ENCODE peak calls at places on chromosomes 16 and 17, in six cellular contexts. A, G, P, Y, L and W are unnamed samples.
A peak's percentile ranks its signal among the peaks of the same experiment; 100 is the strongest.

GRCh38 chr17:48747445-48748363 is 19.2 kb upstream of the HOXB13 start:
- DNase-seq in A (no peak), Y (no peak), L (no peak), G (no peak), P (peak; percentile 65), W (no peak)

GRCh38 chr16:20952144-20952797 is 51.7 kb downstream of the LYRM1 start:
- DNase-seq in P (no peak), A (no peak), L (no peak), Y (no peak), G (no peak), W (no peak)

GRCh38 chr17:69524854-69525253 is 110.4 kb downstream of the MAP2K6 start:
- DNase-seq in L (no peak), P (no peak), A (no peak), G (no peak), Y (no peak), W (no peak)

GRCh38 chr16:9042943-9043680 is 48.3 kb upstream of the HAPSTR1 start:
- DNase-seq in A (no peak), Y (no peak), L (no peak), P (no peak), G (no peak), W (no peak)

GRCh38 chr17:63150466-63150865 is 184.4 kb downstream of the TANC2 start:
- DNase-seq in A (no peak), L (no peak), P (no peak), G (no peak), Y (no peak), W (no peak)

GRCh38 chr16:58636474-58636873 is 6.8 kb upstream of the CNOT1 start:
- DNase-seq in Y (no peak), L (no peak), A (no peak), G (no peak), P (no peak), W (no peak)

GRCh38 chr16:88552815-88553214 is 17.4 kb upstream of the ZC3H18 start:
- DNase-seq in L (no peak), A (no peak), Y (peak; percentile 88), P (no peak), G (no peak), W (no peak)

GRCh38 chr17:79864147-79864546 is 24.9 kb upstream of the CBX4 start:
- DNase-seq in L (no peak), A (no peak), G (no peak), Y (no peak), P (no peak), W (no peak)

GRCh38 chr17:47057831-47058230 is 78.8 kb upstream of the RPRML start:
- DNase-seq in A (no peak), Y (no peak), L (no peak), G (no peak), P (no peak), W (peak; percentile 19)

GRCh38 chr16:17161034-17161433 is 309.7 kb downstream of the XYLT1 start:
- DNase-seq in A (no peak), Y (no peak), P (peak; percentile 94), L (no peak), G (no peak), W (no peak)

GRCh38 chr16:88013766-88014165 is 62.5 kb downstream of the BANP start:
- DNase-seq in L (no peak), Y (no peak), P (no peak), G (no peak), A (no peak), W (no peak)

GRCh38 chr17:229130-229944 is 47.9 kb upstream of the DOC2B start:
- DNase-seq in Y (no peak), P (no peak), G (no peak), A (peak; percentile 37), L (no peak), W (no peak)
- H3K4me1 ChIP-seq in Y (peaks cover 45% of the 10 kb centered on the region), P (peaks cover 7% of the 10 kb centered on the region), G (no peaks in the 10 kb centered on the region), A (no peaks in the 10 kb centered on the region), L (no peaks in the 10 kb centered on the region), W (no peaks in the 10 kb centered on the region)

GRCh38 chr16:68090526-68090925 is 5.4 kb downstream of the NFATC3 start:
- DNase-seq in L (no peak), A (no peak), G (no peak), Y (no peak), P (no peak), W (no peak)
- H3K4me1 ChIP-seq in L (peaks cover 87% of the 10 kb centered on the region), A (peaks cover 4% of the 10 kb centered on the region), G (peaks cover 91% of the 10 kb centered on the region), Y (peaks cover 68% of the 10 kb centered on the region), P (peaks cover 16% of the 10 kb centered on the region), W (peaks cover 87% of the 10 kb centered on the region)

GRCh38 chr17:41925991-41926590 is 4.3 kb upstream of the ODAD4 start:
- DNase-seq in A (no peak), P (no peak), G (no peak), Y (no peak), L (no peak), W (no peak)
- H3K4me1 ChIP-seq in A (no peaks in the 10 kb centered on the region), P (peaks cover 6% of the 10 kb centered on the region), G (peaks cover 21% of the 10 kb centered on the region), Y (peaks cover 29% of the 10 kb centered on the region), L (peaks cover 16% of the 10 kb centered on the region), W (peaks cover 20% of the 10 kb centered on the region)

GRCh38 chr17:50634123-50634914 is at the start of gene ABCC3:
- DNase-seq in Y (no peak), L (no peak), P (peak; percentile 63), G (no peak), A (peak; percentile 82), W (peak; percentile 55)
- H3K4me1 ChIP-seq in Y (peaks cover 9% of the 10 kb centered on the region), L (peaks cover 30% of the 10 kb centered on the region), P (peaks cover 3% of the 10 kb centered on the region), G (peaks cover 4% of the 10 kb centered on the region), A (peaks cover 13% of the 10 kb centered on the region), W (peaks cover 8% of the 10 kb centered on the region)

DNA sequence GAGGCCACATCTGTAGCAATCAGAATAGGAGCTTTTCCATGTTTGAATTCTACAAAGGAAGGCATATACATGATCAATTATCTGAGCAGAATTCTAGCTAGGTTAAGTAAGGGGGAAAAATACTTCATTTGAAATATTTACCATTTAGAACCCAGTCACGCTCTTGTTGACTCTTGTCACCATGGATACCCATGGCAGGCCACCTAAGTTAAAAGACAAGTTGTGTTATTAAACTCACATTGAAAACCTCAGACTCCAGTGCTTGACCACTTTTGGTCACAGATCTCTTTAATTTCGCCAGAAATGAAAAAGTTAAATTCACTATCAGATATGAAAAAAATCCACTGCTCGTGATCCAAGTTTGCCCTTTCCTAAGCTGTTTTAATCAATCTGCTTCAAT is 4.1 kb downstream of the DDX5 start:
- DNase-seq in P (no peak), A (no peak), G (peak; percentile 20), L (no peak), Y (no peak), W (no peak)
- H3K4me1 ChIP-seq in P (peaks cover 18% of the 10 kb centered on the region), A (no peaks in the 10 kb centered on the region), G (peaks cover 45% of the 10 kb centered on the region), L (peaks cover 75% of the 10 kb centered on the region), Y (peaks cover 71% of the 10 kb centered on the region), W (peaks cover 76% of the 10 kb centered on the region)

GRCh38 chr17:40092581-40092980 is 7.8 kb downstream of the NR1D1 start:
- DNase-seq in G (no peak), A (no peak), Y (no peak), L (peak; percentile 42), P (no peak), W (no peak)

GRCh38 chr17:40093005-40093579 is 7.3 kb downstream of the NR1D1 start:
- DNase-seq in P (no peak), A (no peak), Y (no peak), G (no peak), L (no peak), W (no peak)

GRCh38 chr17:40095356-40095943 is 4.9 kb downstream of the NR1D1 start:
- DNase-seq in P (no peak), Y (no peak), G (no peak), L (no peak), A (no peak), W (no peak)

GRCh38 chr17:40094874-40095273 is 5.5 kb downstream of the NR1D1 start:
- DNase-seq in P (no peak), G (no peak), Y (no peak), A (no peak), L (no peak), W (no peak)

GRCh38 chr17:40093580-40094201 is 6.7 kb downstream of the NR1D1 start:
- DNase-seq in A (no peak), P (peak; percentile 1), Y (no peak), G (no peak), L (no peak), W (no peak)
- H3K4me1 ChIP-seq in A (peaks cover 8% of the 10 kb centered on the region), P (peaks cover 9% of the 10 kb centered on the region), Y (peaks cover 35% of the 10 kb centered on the region), G (peaks cover 50% of the 10 kb centered on the region), L (peaks cover 93% of the 10 kb centered on the region), W (peaks cover 88% of the 10 kb centered on the region)

GRCh38 chr16:75263963-75264445 is 12.6 kb upstream of the BCAR1 start:
- DNase-seq in L (no peak), A (peak; percentile 76), Y (no peak), P (no peak), G (no peak), W (peak; percentile 38)
- H3K4me1 ChIP-seq in L (peaks cover 66% of the 10 kb centered on the region), A (peaks cover 6% of the 10 kb centered on the region), Y (no peaks in the 10 kb centered on the region), P (peaks cover 17% of the 10 kb centered on the region), G (peaks cover 14% of the 10 kb centered on the region), W (peaks cover 79% of the 10 kb centered on the region)

GRCh38 chr16:354971-355441 is 2.5 kb upstream of the AXIN1 start:
- DNase-seq in A (no peak), Y (no peak), L (no peak), P (no peak), G (peak; percentile 46), W (no peak)
- H3K4me1 ChIP-seq in A (no peaks in the 10 kb centered on the region), Y (peaks cover 15% of the 10 kb centered on the region), L (peaks cover 18% of the 10 kb centered on the region), P (peaks cover 3% of the 10 kb centered on the region), G (peaks cover 46% of the 10 kb centered on the region), W (peaks cover 14% of the 10 kb centered on the region)